ENCODE peak calls at places on chromosome 2, in four cellular contexts. S is body of pancreas; I is activated CD8-positive, alpha-beta memory T cell treated with anti-CD3 and anti-CD28 coated beads, Interleukin-2, amount 50 U/mL, for 4 hours; X is adipocyte. J is an unnamed sample.
A peak's percentile ranks its signal among the peaks of the same experiment; 100 is the strongest.

GRCh38 chr2:142827170-142827569 is 50.3 kb upstream of the KYNU start:
- DNase-seq in I (no peak), S (no peak), X (no peak), J (no peak)

GRCh38 chr2:25521665-25522387 is 151.6 kb downstream of the DTNB start:
- DNase-seq in S (peak; percentile 27), X (peak; percentile 93), I (no peak), J (peak; percentile 50)

GRCh38 chr2:83967854-83968253 is 491.2 kb downstream of the SUCLG1 start:
- DNase-seq in X (no peak), I (no peak), S (no peak), J (no peak)

GRCh38 chr2:71886241-71886640 is 261.4 kb downstream of the CYP26B1 start:
- DNase-seq in X (no peak), I (no peak), S (no peak), J (no peak)

GRCh38 chr2:50781646-50782045 is 250.3 kb downstream of the NRXN1 start:
- DNase-seq in S (no peak), X (no peak), I (no peak), J (no peak)

GRCh38 chr2:235811446-235812184 is 317.8 kb downstream of the AGAP1 start:
- DNase-seq in S (no peak), X (no peak), I (no peak), J (no peak)

GRCh38 chr2:135245055-135245454 is 193.0 kb downstream of the RAB3GAP1 start:
- DNase-seq in X (peak; percentile 37), S (no peak), I (no peak), J (no peak)

GRCh38 chr2:100275200-100275589 is 47.1 kb downstream of the LONRF2 start:
- DNase-seq in S (no peak), X (no peak), I (no peak), J (no peak)

GRCh38 chr2:69642709-69643601 is 584 bp downstream of the AAK1 start:
- DNase-seq in I (peak; percentile 69), X (peak; percentile 89), S (peak; percentile 46), J (peak; percentile 55)

GRCh38 chr2:46096272-46096671 is 200.9 kb upstream of the EPAS1 start:
- DNase-seq in I (no peak), X (no peak), S (no peak), J (no peak)

J was measured in kidney glomerular epithelial cell.